ENCODE peak calls at places on chromosomes 7 and 10, in five cellular contexts. U, X, B, W and O are unnamed samples.
A peak's percentile ranks its signal among the peaks of the same experiment; 100 is the strongest.

GRCh38 chr7:107961399-107961798 is 41.6 kb downstream of the LAMB1 start:
- DNase-seq in B (no peak), W (no peak), U (no peak), X (no peak), O (no peak)

GRCh38 chr7:129525225-129525862 is 23.0 kb downstream of the SMKR1 start:
- DNase-seq in W (no peak), X (no peak), B (no peak), U (no peak), O (no peak)

GRCh38 chr10:60114765-60115586 is 208.6 kb upstream of the CCDC6 start:
- DNase-seq in U (peak; percentile 62), X (peak; percentile 90), W (peak; percentile 21), B (peak; percentile 29), O (peak; percentile 46)

GRCh38 chr10:98272690-98273453 is 4.9 kb upstream of the LOXL4 start:
- DNase-seq in W (no peak), U (no peak), X (no peak), B (no peak), O (no peak)

GRCh38 chr10:65628777-65629176 is 1297.1 kb upstream of the LRRTM3 start:
- DNase-seq in B (no peak), X (no peak), W (no peak), U (no peak), O (no peak)

GRCh38 chr10:114917927-114918672 is 19.9 kb upstream of the TRUB1 start:
- DNase-seq in B (no peak), X (no peak), U (no peak), W (no peak), O (no peak)

GRCh38 chr7:1193593-1194424 is 33.8 kb upstream of the ZFAND2A start:
- DNase-seq in W (peak; percentile 59), X (peak; percentile 41), U (peak; percentile 45), B (no peak), O (no peak)

GRCh38 chr10:112471878-112472487 is 25.0 kb downstream of the VTI1A start:
- DNase-seq in X (peak; percentile 75), B (peak; percentile 59), W (no peak), U (peak; percentile 45), O (peak; percentile 68)

GRCh38 chr10:93309062-93309461 is 173.1 kb downstream of the MYOF start:
- DNase-seq in W (no peak), X (peak; percentile 22), U (peak; percentile 7), B (no peak), O (no peak)

GRCh38 chr10:119616879-119617580 is 20.3 kb upstream of the TIAL1 start:
- DNase-seq in U (no peak), B (no peak), X (peak; percentile 20), W (peak; percentile 30), O (no peak)

GRCh38 chr7:120272896-120273475 is at the start of gene KCND2:
- DNase-seq in W (peak; percentile 69), X (peak; percentile 37), U (no peak), B (peak; percentile 49), O (peak; percentile 46)

GRCh38 chr10:77187376-77187999 is 450.1 kb downstream of the KCNMA1 start:
- DNase-seq in W (no peak), X (no peak), U (no peak), B (no peak), O (no peak)

GRCh38 chr7:46256870-46257528 is 335.9 kb upstream of the IGFBP3 start:
- DNase-seq in U (peak; percentile 41), B (no peak), X (no peak), W (no peak), O (no peak)

GRCh38 chr10:48251152-48251524 is 23.4 kb downstream of the FRMPD2 start:
- DNase-seq in W (no peak), B (no peak), X (peak; percentile 18), U (no peak), O (no peak)

GRCh38 chr10:12750526-12751201 is 250.8 kb downstream of the CCDC3 start:
- DNase-seq in B (no peak), U (no peak), W (no peak), X (peak; percentile 83), O (no peak)

GRCh38 chr7:20783716-20784310 is 2.9 kb downstream of the SP8 start:
- DNase-seq in X (no peak), B (peak; percentile 62), U (no peak), W (peak; percentile 56), O (no peak)

GRCh38 chr7:29885626-29886025 is 79.3 kb downstream of the WIPF3 start:
- DNase-seq in U (no peak), W (no peak), X (no peak), B (no peak), O (no peak)

GRCh38 chr10:24722131-24722675 is 1.5 kb downstream of the ARHGAP21 start:
- DNase-seq in B (no peak), W (no peak), X (peak; percentile 52), U (peak; percentile 9), O (no peak)

GRCh38 chr7:44964831-44965440 is 13.9 kb downstream of the MYO1G start:
- DNase-seq in U (no peak), X (no peak), W (no peak), B (peak; percentile 25), O (no peak)

GRCh38 chr10:79376751-79377556 is 29.7 kb downstream of the PPIF start:
- DNase-seq in X (no peak), B (no peak), U (no peak), W (no peak), O (no peak)

GRCh38 chr7:3204526-3204925 is 96.5 kb upstream of the SDK1 start:
- DNase-seq in B (no peak), W (no peak), U (no peak), X (no peak), O (no peak)

GRCh38 chr7:1253591-1254207 is 21.0 kb downstream of the UNCX start:
- DNase-seq in B (no peak), U (no peak), X (no peak), W (no peak), O (no peak)

GRCh38 chr10:17430647-17431355 is 23.6 kb downstream of the ST8SIA6 start:
- DNase-seq in W (peak; percentile 79), B (peak; percentile 48), X (peak; percentile 83), U (peak; percentile 60), O (peak; percentile 37)

GRCh38 chr10:120162471-120162870 is 269.9 kb downstream of the SEC23IP start:
- DNase-seq in B (no peak), W (no peak), U (no peak), X (no peak), O (no peak)

DNA sequence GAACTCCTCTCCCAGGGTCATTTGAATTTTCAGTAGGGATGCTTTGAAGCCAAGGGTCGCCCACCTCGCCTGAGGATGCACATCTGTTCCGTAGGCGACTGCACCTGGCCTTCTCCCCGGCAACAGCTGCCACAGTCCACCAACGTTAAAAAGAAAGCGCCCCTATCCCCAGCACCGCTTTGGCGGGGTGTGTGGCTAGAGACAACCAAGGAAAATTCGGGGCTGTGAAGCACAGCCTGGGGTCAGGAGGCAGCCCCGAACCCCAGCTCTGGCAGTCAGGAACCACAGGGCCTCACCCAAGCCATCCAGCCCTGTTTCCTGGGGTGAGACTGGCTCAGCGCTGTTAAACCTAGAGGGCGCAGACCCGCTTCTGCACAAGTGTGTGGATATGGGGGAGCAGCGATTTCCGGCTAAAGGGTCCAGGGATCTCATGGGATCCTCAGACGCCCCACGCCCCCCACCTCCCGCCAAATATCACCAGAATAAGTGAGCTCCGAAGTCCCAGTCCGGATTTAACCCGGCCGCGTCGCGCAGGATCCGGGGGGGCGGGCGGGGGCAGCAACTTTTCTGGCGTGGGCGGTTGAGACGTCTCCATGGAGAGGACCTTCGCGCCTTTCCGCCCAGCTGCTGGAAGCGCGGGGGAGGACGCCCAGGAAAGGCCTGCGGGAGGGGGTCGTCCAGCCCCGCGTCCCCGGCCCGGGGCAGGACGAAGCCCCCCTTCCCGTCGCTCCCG is 821 bp downstream of the ZC3HAV1L start:
- DNase-seq in W (no peak), X (peak; percentile 19), B (peak; percentile 77), U (no peak), O (peak; percentile 75)
- TF ChIP-seq CTCF in W (no peak), X (no peak), B (no peak), U (no peak), O (peak; percentile 17)

GRCh38 chr10:123044391-123044790 is 35.6 kb downstream of the ACADSB start:
- DNase-seq in W (no peak), X (peak; percentile 31), U (no peak), B (no peak), O (no peak)
- TF ChIP-seq CTCF in W (peak; percentile 7), X (no peak), U (peak; percentile 68), B (no peak), O (no peak)

DNA sequence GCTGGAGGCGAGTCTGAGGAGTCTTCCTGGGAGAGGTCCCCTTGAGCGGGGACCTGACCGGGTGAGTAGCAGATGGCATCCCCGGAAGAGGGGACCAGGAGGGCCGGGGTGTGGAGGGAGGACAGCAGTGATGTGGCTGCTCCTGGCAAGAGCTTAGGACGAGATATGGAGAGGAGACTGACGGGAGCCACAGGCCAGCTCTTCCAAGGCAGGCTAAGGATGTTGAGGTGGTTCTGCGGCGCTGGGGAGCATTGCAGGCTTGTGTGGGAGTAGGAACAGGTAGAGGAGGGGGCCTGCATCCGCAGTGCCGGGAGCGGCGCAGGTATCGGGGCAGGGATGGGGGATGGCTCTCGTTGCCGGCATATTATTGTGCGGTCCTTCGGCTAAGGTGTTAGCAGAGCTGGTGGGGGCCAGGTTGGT is 76.7 kb upstream of the ANLN start:
- DNase-seq in B (no peak), X (no peak), W (no peak), U (no peak), O (no peak)
- TF ChIP-seq CTCF in B (no peak), X (no peak), W (no peak), U (no peak), O (no peak)

DNA sequence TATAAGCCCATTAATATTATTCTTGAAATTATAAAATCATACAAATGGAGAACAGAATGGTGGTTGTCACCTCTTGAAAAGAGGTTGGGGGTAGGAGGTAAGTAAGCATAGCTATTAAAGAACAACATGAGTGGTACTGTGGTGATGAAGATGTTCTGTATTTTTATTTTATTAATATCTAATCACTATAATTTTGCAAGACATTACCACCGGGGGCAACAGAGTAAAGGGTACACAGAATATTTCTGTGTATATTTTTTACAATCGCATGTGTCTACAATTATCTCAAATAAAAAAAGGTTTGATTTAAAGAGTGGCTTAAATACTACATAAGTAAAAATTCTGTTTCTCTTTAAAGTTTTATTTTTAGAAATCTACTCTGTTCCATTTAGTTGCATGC is 557.8 kb downstream of the NXPH1 start:
- DNase-seq in X (no peak), U (no peak), W (no peak), B (no peak), O (no peak)
- TF ChIP-seq CTCF in X (no peak), U (no peak), W (no peak), B (no peak), O (no peak)

GRCh38 chr10:97002670-97003069 is 170.6 kb downstream of the LCOR start:
- DNase-seq in U (no peak), W (no peak), B (no peak), X (no peak), O (no peak)

GRCh38 chr10:96999987-97000386 is 167.9 kb downstream of the LCOR start:
- DNase-seq in B (no peak), X (no peak), W (no peak), U (no peak), O (no peak)

GRCh38 chr10:96999337-96999736 is 167.2 kb downstream of the LCOR start:
- DNase-seq in B (no peak), U (no peak), W (no peak), X (no peak), O (no peak)

GRCh38 chr10:97001183-97001991 is 169.3 kb downstream of the LCOR start:
- DNase-seq in X (no peak), U (no peak), W (no peak), B (no peak), O (no peak)

GRCh38 chr10:97000487-97001182 is 168.5 kb downstream of the LCOR start:
- DNase-seq in W (no peak), B (no peak), X (no peak), U (no peak), O (no peak)
- TF ChIP-seq CTCF in W (no peak), B (no peak), X (no peak), U (peak; percentile 39), O (no peak)